ENCODE peak calls at places on chromosomes 3 and 15, in ten cellular contexts. A is fibroblast of lung, V is astrocyte, R is SK-N-SH, O is OCI-LY7, D is GM23248, U is osteoblast, T is K562, S is mesenchymal stem cell, B is HCT116. F is an unnamed sample. For H3K9me3, the result is how much of the 10 kb centered on the place peaks cover.

GRCh38 chr3:127375151-127375937 is 87.5 kb upstream of the PRR20G start:
- DNase-seq in A (no peak), V (no peak), R (no peak), O (no peak), D (no peak), U (no peak), T (no peak), S (no peak), B (no peak), F (no peak)

GRCh38 chr3:129184396-129184656 is 630 bp upstream of the CNBP start:
- DNase-seq in A (no peak), V (no peak), R (peak), O (peak), D (peak), U (peak), T (peak), S (no peak), B (no peak), F (no peak)

GRCh38 chr3:164417955-164418354 is 660.3 kb downstream of the SI start:
- DNase-seq in A (no peak), V (no peak), R (no peak), O (no peak), D (no peak), U (no peak), T (no peak), S (peak), B (no peak), F (no peak)

GRCh38 chr3:30766522-30766921 is 127.9 kb downstream of the GADL1 start:
- DNase-seq in A (no peak), V (no peak), R (no peak), O (no peak), D (no peak), U (no peak), T (no peak), S (no peak), B (no peak), F (no peak)

GRCh38 chr3:160232014-160232413 is 6.8 kb downstream of the C3orf80 start:
- DNase-seq in A (no peak), V (no peak), R (no peak), O (no peak), D (no peak), U (no peak), T (no peak), S (no peak), B (no peak), F (no peak)

GRCh38 chr3:184295771-184296170 is 3.3 kb upstream of the PSMD2 start:
- DNase-seq in A (no peak), V (no peak), R (no peak), O (no peak), D (no peak), U (no peak), T (no peak), S (no peak), B (no peak), F (no peak)

GRCh38 chr3:13323822-13324221 is 96.3 kb downstream of the NUP210 start:
- DNase-seq in A (no peak), V (no peak), R (no peak), O (no peak), D (no peak), U (peak), T (no peak), S (no peak), B (no peak), F (no peak)

GRCh38 chr3:150319900-150320299 is 88.2 kb upstream of the TSC22D2 start:
- DNase-seq in A (peak), V (peak), R (no peak), O (no peak), D (peak), U (peak), T (no peak), S (peak), B (peak), F (peak)

GRCh38 chr3:3745693-3746092 is 53.5 kb upstream of the LRRN1 start:
- DNase-seq in A (no peak), V (no peak), R (no peak), O (peak), D (no peak), U (no peak), T (no peak), S (no peak), B (no peak), F (no peak)

GRCh38 chr3:46671541-46672348 is 21.7 kb downstream of the ALS2CL start:
- DNase-seq in A (no peak), V (no peak), R (peak), O (no peak), D (no peak), U (peak), T (no peak), S (no peak), B (no peak), F (no peak)

GRCh38 chr3:99012051-99012450 is 110.6 kb upstream of the DCBLD2 start:
- DNase-seq in A (peak), V (peak), R (no peak), O (peak), D (peak), U (no peak), T (no peak), S (no peak), B (no peak), F (no peak)

GRCh38 chr3:169278092-169278491 is 385.4 kb downstream of the MECOM start:
- DNase-seq in A (no peak), V (peak), R (no peak), O (no peak), D (no peak), U (no peak), T (no peak), S (no peak), B (no peak), F (no peak)

GRCh38 chr3:137020315-137020714 is 62.5 kb downstream of the IL20RB start:
- DNase-seq in A (no peak), V (no peak), R (no peak), O (no peak), D (no peak), U (no peak), T (no peak), S (no peak), B (no peak), F (no peak)

GRCh38 chr3:118755402-118755801 is 279.2 kb downstream of the IGSF11 start:
- DNase-seq in A (no peak), V (no peak), R (no peak), O (no peak), D (no peak), U (no peak), T (no peak), S (no peak), B (no peak), F (no peak)

GRCh38 chr3:126952261-126952982 is 30.5 kb upstream of the PLXNA1 start:
- DNase-seq in A (no peak), V (no peak), R (no peak), O (no peak), D (no peak), U (peak), T (no peak), S (no peak), B (no peak), F (no peak)

GRCh38 chr3:63955830-63956545 is 43.8 kb upstream of the SCAANT1 start:
- DNase-seq in A (no peak), V (no peak), R (no peak), O (no peak), D (no peak), U (no peak), T (no peak), S (no peak), B (no peak), F (no peak)

GRCh38 chr15:74324714-74325113 is 42.7 kb downstream of the CYP11A1 start:
- DNase-seq in A (no peak), V (no peak), R (no peak), O (no peak), D (no peak), U (no peak), T (no peak), S (no peak), B (no peak), F (no peak)

GRCh38 chr3:2603734-2604297 is 505.1 kb downstream of the CNTN4 start:
- DNase-seq in A (no peak), V (no peak), R (no peak), O (no peak), D (no peak), U (no peak), T (no peak), S (peak), B (no peak), F (no peak)

GRCh38 chr15:34696506-34696905 is 58.3 kb downstream of the GJD2 start:
- DNase-seq in A (no peak), V (no peak), R (no peak), O (no peak), D (no peak), U (no peak), T (no peak), S (no peak), B (no peak), F (no peak)

GRCh38 chr3:54970895-54971294 is 43.0 kb upstream of the LRTM1 start:
- DNase-seq in A (peak), V (peak), R (no peak), O (no peak), D (peak), U (peak), T (no peak), S (no peak), B (no peak), F (no peak)

GRCh38 chr3:28575748-28576589 is 227.3 kb upstream of the AZI2 start:
- DNase-seq in A (no peak), V (peak), R (peak), O (no peak), D (peak), U (peak), T (no peak), S (peak), B (no peak), F (no peak)

GRCh38 chr3:119311191-119311925 is 17.2 kb downstream of the ARHGAP31 start:
- DNase-seq in A (peak), V (peak), R (no peak), O (no peak), D (peak), U (peak), T (no peak), S (peak), B (no peak), F (no peak)

GRCh38 chr3:32569540-32570425 is 875 bp downstream of the DYNC1LI1 start:
- DNase-seq in A (peak), V (no peak), R (peak), O (peak), D (peak), U (peak), T (peak), S (peak), B (no peak), F (peak)

GRCh38 chr3:14640157-14640562 is 11.4 kb upstream of the CCDC174 start:
- DNase-seq in A (no peak), V (no peak), R (no peak), O (no peak), D (peak), U (no peak), T (no peak), S (no peak), B (no peak), F (no peak)

GRCh38 chr3:62405117-62405516 is 31.8 kb upstream of the FEZF2 start:
- DNase-seq in A (no peak), V (no peak), R (no peak), O (no peak), D (no peak), U (no peak), T (no peak), S (no peak), B (no peak), F (no peak)

GRCh38 chr15:96345560-96346389 is 15.3 kb downstream of the NR2F2 start:
- DNase-seq in A (peak), V (no peak), R (peak), O (no peak), D (peak), U (peak), T (no peak), S (peak), B (no peak), F (no peak)

GRCh38 chr15:60583946-60584345 is 105.0 kb upstream of the ICE2 start:
- DNase-seq in A (no peak), V (no peak), R (no peak), O (no peak), D (no peak), U (no peak), T (no peak), S (no peak), B (no peak), F (no peak)

GRCh38 chr3:46359748-46360509 is 6.0 kb downstream of the CCR2 start:
- DNase-seq in A (peak), V (peak), R (no peak), O (no peak), D (peak), U (no peak), T (no peak), S (no peak), B (no peak), F (no peak)

GRCh38 chr3:26621891-26622633 is 510 bp upstream of the LRRC3B start:
- DNase-seq in A (no peak), V (no peak), R (no peak), O (no peak), D (no peak), U (peak), T (no peak), S (no peak), B (no peak), F (no peak)

GRCh38 chr15:94324835-94325767 is 93.7 kb downstream of the MCTP2 start:
- DNase-seq in A (no peak), V (no peak), R (no peak), O (no peak), D (no peak), U (no peak), T (no peak), S (no peak), B (no peak), F (no peak)

GRCh38 chr3:122609798-122610559 is 32.5 kb downstream of the PARP15 start:
- DNase-seq in A (peak), V (peak), R (no peak), O (no peak), D (peak), U (peak), T (no peak), S (peak), B (peak), F (no peak)

GRCh38 chr3:188052229-188052965 is 101.6 kb upstream of the LPP start:
- DNase-seq in A (peak), V (peak), R (no peak), O (no peak), D (no peak), U (peak), T (no peak), S (no peak), B (no peak), F (no peak)

GRCh38 chr3:30344288-30344687 is 262.1 kb upstream of the TGFBR2 start:
- DNase-seq in A (no peak), V (no peak), R (no peak), O (no peak), D (no peak), U (no peak), T (no peak), S (no peak), B (no peak), F (no peak)

GRCh38 chr15:80234883-80235282 is 17.1 kb downstream of the CTXND1 start:
- DNase-seq in A (peak), V (no peak), R (no peak), O (peak), D (peak), U (no peak), T (peak), S (peak), B (peak), F (peak)

GRCh38 chr3:101219842-101220560 is 100.4 kb downstream of the IMPG2 start:
- DNase-seq in A (no peak), V (no peak), R (no peak), O (no peak), D (no peak), U (no peak), T (no peak), S (no peak), B (no peak), F (no peak)

GRCh38 chr3:138097192-138097829 is 18.1 kb downstream of the DZIP1L start:
- DNase-seq in A (no peak), V (no peak), R (peak), O (no peak), D (no peak), U (peak), T (peak), S (no peak), B (no peak), F (no peak)

GRCh38 chr3:47399016-47399415 is 18.2 kb downstream of the PTPN23 start:
- DNase-seq in A (no peak), V (no peak), R (no peak), O (no peak), D (no peak), U (no peak), T (no peak), S (no peak), B (no peak), F (no peak)

GRCh38 chr3:124076231-124076630 is 84.3 kb upstream of the ROPN1 start:
- DNase-seq in A (no peak), V (no peak), R (no peak), O (no peak), D (peak), U (no peak), T (no peak), S (no peak), B (no peak), F (no peak)

GRCh38 chr15:89035658-89036057 is 52.6 kb upstream of the ABHD2 start:
- DNase-seq in A (no peak), V (no peak), R (no peak), O (no peak), D (no peak), U (no peak), T (no peak), S (no peak), B (no peak), F (no peak)
- H3K9me3 ChIP-seq in A (under half), V (under half), R (under half), O (under half), D (under half), U (under half), T (under half), S (under half), B (under half), F (under half)

DNA sequence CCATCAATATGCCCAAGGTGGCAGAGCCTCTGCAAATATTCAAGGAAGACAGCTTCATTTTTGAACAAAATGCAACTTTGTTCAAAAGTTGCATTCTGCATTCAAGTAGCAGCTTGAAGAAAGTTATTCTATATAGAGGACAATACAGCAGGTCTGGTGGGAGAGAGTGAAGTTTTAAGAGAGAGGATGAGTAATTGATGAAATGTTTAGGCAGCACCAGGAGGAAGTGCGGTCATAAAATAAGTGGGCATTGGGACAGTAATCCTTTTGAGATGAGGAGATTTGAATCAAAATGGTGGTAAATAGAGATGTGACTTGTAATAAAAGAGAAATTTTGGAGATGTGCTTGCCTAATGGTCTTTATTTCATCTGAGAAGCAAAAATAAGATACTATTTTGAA is 607.3 kb upstream of the ZNF385D start:
- DNase-seq in A (no peak), V (no peak), R (no peak), O (no peak), D (no peak), U (no peak), T (no peak), S (no peak), B (no peak), F (no peak)
- H3K4me2 ChIP-seq in A (no peak), V (no peak), R (no peak), O (no peak), D (no peak), U (no peak), T (no peak), S (no peak), B (no peak), F (no peak)

GRCh38 chr3:140712301-140712700 is 34.4 kb downstream of the TRIM42 start:
- DNase-seq in A (no peak), V (no peak), R (no peak), O (no peak), D (no peak), U (no peak), T (no peak), S (no peak), B (no peak), F (no peak)

GRCh38 chr3:140715035-140715434 is 37.2 kb downstream of the TRIM42 start:
- DNase-seq in A (no peak), V (no peak), R (no peak), O (no peak), D (no peak), U (no peak), T (no peak), S (no peak), B (no peak), F (no peak)

GRCh38 chr3:140720242-140720641 is 42.4 kb downstream of the TRIM42 start:
- DNase-seq in A (no peak), V (no peak), R (no peak), O (no peak), D (no peak), U (no peak), T (no peak), S (no peak), B (no peak), F (no peak)

GRCh38 chr3:140719841-140720240 is 42.0 kb downstream of the TRIM42 start:
- DNase-seq in A (no peak), V (no peak), R (no peak), O (no peak), D (no peak), U (no peak), T (no peak), S (no peak), B (no peak), F (no peak)

DNA sequence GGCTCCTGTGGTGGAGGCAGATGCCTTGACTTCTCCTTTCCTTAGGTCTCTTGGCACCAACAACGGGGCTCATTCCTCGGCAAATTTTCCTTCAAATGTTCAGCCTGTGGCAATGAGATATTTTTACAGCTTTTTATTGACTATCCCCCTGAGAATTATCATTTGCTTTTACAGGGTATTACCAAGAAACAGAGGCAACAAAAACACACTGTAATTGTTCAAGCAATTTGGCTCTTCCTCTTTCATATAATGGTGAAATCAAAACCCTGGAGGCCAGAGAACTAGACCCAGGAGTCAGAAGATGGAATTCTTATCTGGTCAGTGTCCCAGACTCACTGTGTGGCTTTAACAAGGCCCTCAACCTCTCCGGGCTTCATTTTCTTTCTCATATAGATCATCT is 40.1 kb downstream of the TRIM42 start:
- DNase-seq in A (no peak), V (no peak), R (no peak), O (no peak), D (no peak), U (no peak), T (no peak), S (no peak), B (no peak), F (no peak)
- H3K9me3 ChIP-seq in A (under half), V (under half), R (under half), O (under half), D (under half), U (under half), T (under half), S (under half), B (under half), F (under half)

GRCh38 chr3:190534386-190534785 is 20.5 kb downstream of the IL1RAP start:
- DNase-seq in A (peak), V (peak), R (no peak), O (no peak), D (peak), U (no peak), T (no peak), S (peak), B (no peak), F (no peak)

GRCh38 chr3:190534986-190535385 is 21.1 kb downstream of the IL1RAP start:
- DNase-seq in A (no peak), V (peak), R (no peak), O (no peak), D (peak), U (no peak), T (no peak), S (peak), B (no peak), F (no peak)

GRCh38 chr3:190531406-190531805 is 17.5 kb downstream of the IL1RAP start:
- DNase-seq in A (no peak), V (peak), R (no peak), O (no peak), D (no peak), U (no peak), T (no peak), S (peak), B (no peak), F (no peak)

GRCh38 chr3:190532626-190533155 is 18.8 kb downstream of the IL1RAP start:
- DNase-seq in A (no peak), V (no peak), R (no peak), O (no peak), D (no peak), U (no peak), T (no peak), S (no peak), B (no peak), F (no peak)

GRCh38 chr3:190533511-190534282 is 19.8 kb downstream of the IL1RAP start:
- DNase-seq in A (peak), V (peak), R (no peak), O (no peak), D (peak), U (peak), T (no peak), S (peak), B (no peak), F (no peak)
- H3K4me2 ChIP-seq in A (peak), V (peak), R (peak), O (no peak), D (peak), U (peak), T (no peak), S (no peak), B (peak), F (no peak)